ENCODE peak calls at places on chromosome 22, in nine cellular contexts. I is HTR-8/SVneo, F is tibial nerve, R is Caki2, U is left colon, D is astrocyte, O is SHP77, W is fibroblast of villous mesenchyme, V is anterior cingulate cortex. L is an unnamed sample.

GRCh38 chr22:26681395-26681821 is 24.0 kb downstream of the MIAT start:
- DNase-seq in I (peak; percentile 43), F (no peak), R (no peak), U (no peak), D (peak; percentile 86), O (no peak), W (peak; percentile 85), V (no peak), L (no peak)

GRCh38 chr22:40326905-40327735 is 19.2 kb upstream of the ADSL start:
- DNase-seq in I (no peak), F (no peak), R (peak; percentile 16), U (no peak), D (peak; percentile 75), O (no peak), W (no peak), V (no peak), L (peak; percentile 80)

GRCh38 chr22:25334091-25334490 is 114.7 kb downstream of the CRYBB2 start:
- DNase-seq in I (no peak), F (no peak), R (no peak), U (peak; percentile 73), D (no peak), O (peak; percentile 30), W (peak; percentile 26), V (peak; percentile 10), L (peak; percentile 38)

GRCh38 chr22:20087319-20088262 is 7.5 kb downstream of the DGCR8 start:
- DNase-seq in I (no peak), F (no peak), R (no peak), U (no peak), D (no peak), O (no peak), W (no peak), V (no peak), L (no peak)

GRCh38 chr22:45227645-45228400 is 12.9 kb downstream of the KIAA0930 start:
- DNase-seq in I (no peak), F (no peak), R (no peak), U (no peak), D (no peak), O (no peak), W (no peak), V (peak; percentile 58), L (no peak)

GRCh38 chr22:39486951-39487825 is 14.9 kb upstream of the MIEF1 start:
- DNase-seq in I (no peak), F (no peak), R (no peak), U (no peak), D (no peak), O (no peak), W (no peak), V (no peak), L (no peak)

GRCh38 chr22:36860438-36860820 is 377 bp upstream of the NCF4 start:
- DNase-seq in I (no peak), F (no peak), R (no peak), U (no peak), D (no peak), O (no peak), W (no peak), V (no peak), L (no peak)

GRCh38 chr22:46758867-46759290 is 3.6 kb upstream of the TBC1D22A start:
- DNase-seq in I (peak; percentile 29), F (peak; percentile 42), R (peak; percentile 49), U (peak; percentile 77), D (peak; percentile 41), O (peak; percentile 56), W (peak; percentile 63), V (no peak), L (no peak)

GRCh38 chr22:21876486-21877176 is 9.2 kb upstream of the MAPK1 start:
- DNase-seq in I (no peak), F (no peak), R (no peak), U (no peak), D (peak; percentile 29), O (no peak), W (peak; percentile 70), V (no peak), L (no peak)

GRCh38 chr22:25869771-25870170 is 127.8 kb downstream of the MYO18B start:
- DNase-seq in I (no peak), F (no peak), R (no peak), U (no peak), D (no peak), O (no peak), W (no peak), V (no peak), L (no peak)

GRCh38 chr22:31838917-31839316 is 85.1 kb downstream of the DEPDC5 start:
- DNase-seq in I (no peak), F (no peak), R (no peak), U (no peak), D (peak; percentile 26), O (no peak), W (no peak), V (no peak), L (no peak)

GRCh38 chr22:26722159-26722558 is 64.8 kb downstream of the MIAT start:
- DNase-seq in I (no peak), F (no peak), R (no peak), U (no peak), D (peak; percentile 72), O (no peak), W (no peak), V (no peak), L (no peak)

GRCh38 chr22:43272301-43272700 is 70.9 kb downstream of the SCUBE1 start:
- DNase-seq in I (no peak), F (no peak), R (no peak), U (no peak), D (peak; percentile 60), O (no peak), W (peak; percentile 40), V (no peak), L (no peak)

GRCh38 chr22:38348751-38349496 is 31.7 kb upstream of the CSNK1E start:
- DNase-seq in I (no peak), F (no peak), R (no peak), U (no peak), D (no peak), O (no peak), W (no peak), V (no peak), L (no peak)

GRCh38 chr22:25898707-25899365 is 156.8 kb downstream of the MYO18B start:
- DNase-seq in I (no peak), F (no peak), R (peak; percentile 8), U (no peak), D (no peak), O (peak; percentile 20), W (no peak), V (no peak), L (no peak)

GRCh38 chr22:23696326-23696851 is 5.6 kb downstream of the RGL4 start:
- DNase-seq in I (no peak), F (no peak), R (no peak), U (peak; percentile 44), D (peak; percentile 22), O (no peak), W (no peak), V (no peak), L (no peak)

GRCh38 chr22:23075050-23075449 is 4.7 kb downstream of the GNAZ start:
- DNase-seq in I (no peak), F (no peak), R (no peak), U (no peak), D (no peak), O (no peak), W (no peak), V (no peak), L (no peak)

GRCh38 chr22:42754658-42755057 is 34.0 kb upstream of the A4GALT start:
- DNase-seq in I (no peak), F (no peak), R (peak; percentile 81), U (no peak), D (peak; percentile 97), O (no peak), W (no peak), V (no peak), L (no peak)

GRCh38 chr22:44380716-44381500 is 68.2 kb upstream of the SHISAL1 start:
- DNase-seq in I (no peak), F (no peak), R (no peak), U (no peak), D (no peak), O (peak; percentile 81), W (no peak), V (no peak), L (no peak)

GRCh38 chr22:35359380-35360065 is 21.4 kb upstream of the HMOX1 start:
- DNase-seq in I (no peak), F (no peak), R (no peak), U (no peak), D (no peak), O (no peak), W (no peak), V (no peak), L (no peak)

GRCh38 chr22:48249721-48250268 is 1487.3 kb downstream of the TBC1D22A start:
- DNase-seq in I (no peak), F (no peak), R (no peak), U (no peak), D (no peak), O (no peak), W (no peak), V (no peak), L (no peak)

GRCh38 chr22:28810839-28811491 is 10.6 kb upstream of the XBP1 start:
- DNase-seq in I (no peak), F (no peak), R (no peak), U (no peak), D (no peak), O (no peak), W (no peak), V (no peak), L (no peak)

GRCh38 chr22:16914006-16914405 is 88.8 kb upstream of the XKR3 start:
- DNase-seq in I (no peak), F (no peak), R (no peak), U (no peak), D (no peak), O (no peak), W (no peak), V (no peak), L (no peak)

GRCh38 chr22:20239951-20240773 is 28.0 kb downstream of the RTN4R start:
- DNase-seq in I (no peak), F (no peak), R (no peak), U (no peak), D (no peak), O (no peak), W (peak; percentile 22), V (peak; percentile 85), L (no peak)

GRCh38 chr22:36010913-36011312 is 17.7 kb downstream of the RBFOX2 start:
- DNase-seq in I (peak; percentile 44), F (no peak), R (peak; percentile 16), U (no peak), D (peak; percentile 83), O (no peak), W (peak; percentile 89), V (no peak), L (no peak)

GRCh38 chr22:36395922-36396321 is 8.2 kb upstream of the MYH9 start:
- DNase-seq in I (no peak), F (no peak), R (peak; percentile 84), U (no peak), D (peak; percentile 83), O (no peak), W (peak; percentile 86), V (no peak), L (no peak)

GRCh38 chr22:37627545-37627944 is 11.9 kb upstream of the SH3BP1 start:
- DNase-seq in I (no peak), F (no peak), R (no peak), U (peak; percentile 59), D (no peak), O (no peak), W (no peak), V (peak; percentile 24), L (no peak)

GRCh38 chr22:18994780-18995711 is 59.0 kb upstream of the PRODH start:
- DNase-seq in I (no peak), F (no peak), R (peak; percentile 83), U (peak; percentile 12), D (no peak), O (no peak), W (no peak), V (no peak), L (no peak)

GRCh38 chr22:49929553-49929979 is 11.1 kb downstream of the CRELD2 start:
- DNase-seq in I (peak; percentile 64), F (no peak), R (peak; percentile 37), U (peak; percentile 78), D (no peak), O (peak; percentile 40), W (peak; percentile 22), V (no peak), L (no peak)

GRCh38 chr22:21650823-21651520 is 8.9 kb downstream of the SDF2L1 start:
- DNase-seq in I (no peak), F (no peak), R (no peak), U (no peak), D (no peak), O (no peak), W (no peak), V (no peak), L (no peak)

GRCh38 chr22:47850644-47851151 is 1088.2 kb downstream of the TBC1D22A start:
- DNase-seq in I (no peak), F (no peak), R (no peak), U (no peak), D (no peak), O (peak; percentile 79), W (peak; percentile 51), V (no peak), L (no peak)